ENCODE peak calls at places on chromosome 1, in seven cellular contexts. W is right lobe of liver; R is heart left ventricle; S is MM.1S; E is CD8-positive, alpha-beta memory T cell; C is OCI-LY7; K is cardiac muscle cell. H is an unnamed sample.

GRCh38 chr1:62286778-62287224 is 32.4 kb downstream of the KANK4 start:
- DNase-seq in W (no peak), R (no peak), S (no peak), E (no peak), C (no peak), K (peak; percentile 12), H (no peak)

GRCh38 chr1:34379911-34380310 is 203.2 kb downstream of the C1orf94 start:
- DNase-seq in W (no peak), R (no peak), S (no peak), E (no peak), C (no peak), K (no peak), H (no peak)

GRCh38 chr1:240435996-240436566 is 175.9 kb downstream of the GREM2 start:
- DNase-seq in W (no peak), R (no peak), S (no peak), E (no peak), C (no peak), K (no peak), H (no peak)

GRCh38 chr1:41073971-41074370 is 52.4 kb upstream of the SLFNL1 start:
- DNase-seq in W (no peak), R (no peak), S (no peak), E (no peak), C (no peak), K (no peak), H (no peak)

GRCh38 chr1:204196068-204196795 is at the start of gene KISS1:
- DNase-seq in W (no peak), R (no peak), S (no peak), E (no peak), C (no peak), K (no peak), H (no peak)

GRCh38 chr1:36609241-36610027 is 126.7 kb upstream of the CSF3R start:
- DNase-seq in W (peak; percentile 44), R (no peak), S (peak; percentile 57), E (no peak), C (peak; percentile 76), K (peak; percentile 70), H (peak; percentile 58)

GRCh38 chr1:35164893-35165292 is 28.1 kb downstream of the SFPQ start:
- DNase-seq in W (no peak), R (no peak), S (no peak), E (no peak), C (no peak), K (no peak), H (no peak)

GRCh38 chr1:4653796-4654715 is at the start of gene AJAP1:
- DNase-seq in W (no peak), R (no peak), S (no peak), E (no peak), C (no peak), K (no peak), H (no peak)

GRCh38 chr1:171788696-171789095 is 7.2 kb downstream of the METTL13 start:
- DNase-seq in W (no peak), R (no peak), S (no peak), E (no peak), C (no peak), K (no peak), H (no peak)

GRCh38 chr1:61588736-61589381 is 136.1 kb downstream of the TM2D1 start:
- DNase-seq in W (peak; percentile 37), R (peak; percentile 48), S (peak; percentile 73), E (peak; percentile 30), C (peak; percentile 62), K (peak; percentile 83), H (peak; percentile 63)

GRCh38 chr1:58815680-58816071 is 31.8 kb upstream of the JUN start:
- DNase-seq in W (peak; percentile 50), R (no peak), S (no peak), E (no peak), C (peak; percentile 42), K (no peak), H (peak; percentile 53)

GRCh38 chr1:15141933-15142647 is 11.5 kb upstream of the TMEM51 start:
- DNase-seq in W (no peak), R (peak; percentile 85), S (no peak), E (no peak), C (no peak), K (no peak), H (no peak)

GRCh38 chr1:42172394-42173133 is 8.0 kb upstream of the GUCA2A start:
- DNase-seq in W (peak; percentile 51), R (peak; percentile 86), S (no peak), E (no peak), C (no peak), K (peak; percentile 26), H (peak; percentile 71)

GRCh38 chr1:42173155-42173933 is 8.8 kb upstream of the GUCA2A start:
- DNase-seq in W (peak; percentile 72), R (peak; percentile 72), S (peak; percentile 59), E (peak; percentile 51), C (peak; percentile 59), K (peak; percentile 67), H (peak; percentile 59)

GRCh38 chr1:42173961-42174715 is 9.6 kb upstream of the GUCA2A start:
- DNase-seq in W (no peak), R (no peak), S (no peak), E (no peak), C (no peak), K (no peak), H (no peak)

GRCh38 chr1:42170779-42171621 is 6.5 kb upstream of the GUCA2A start:
- DNase-seq in W (no peak), R (peak; percentile 33), S (no peak), E (no peak), C (no peak), K (no peak), H (no peak)

GRCh38 chr1:42171679-42172266 is 7.2 kb upstream of the GUCA2A start:
- DNase-seq in W (no peak), R (no peak), S (no peak), E (no peak), C (no peak), K (no peak), H (no peak)
- H3K27ac ChIP-seq in W (peak overlapping the region; percentile 5), R (peak overlapping the region; percentile 91), S (no peak overlapping the region), E (no peak overlapping the region), C (no peak overlapping the region), K (peak overlapping the region; percentile 65), H (peak overlapping the region; percentile 90)

GRCh38 chr1:224092601-224093000 is 21.3 kb upstream of the FBXO28 start:
- DNase-seq in W (no peak), R (no peak), S (no peak), E (no peak), C (no peak), K (no peak), H (no peak)

GRCh38 chr1:224095339-224095738 is 18.6 kb upstream of the FBXO28 start:
- DNase-seq in W (no peak), R (no peak), S (no peak), E (no peak), C (no peak), K (no peak), H (no peak)

GRCh38 chr1:224096773-224097172 is 17.1 kb upstream of the FBXO28 start:
- DNase-seq in W (no peak), R (no peak), S (no peak), E (no peak), C (no peak), K (no peak), H (no peak)

GRCh38 chr1:224098007-224098406 is 15.9 kb upstream of the FBXO28 start:
- DNase-seq in W (no peak), R (no peak), S (no peak), E (no peak), C (no peak), K (no peak), H (no peak)

DNA sequence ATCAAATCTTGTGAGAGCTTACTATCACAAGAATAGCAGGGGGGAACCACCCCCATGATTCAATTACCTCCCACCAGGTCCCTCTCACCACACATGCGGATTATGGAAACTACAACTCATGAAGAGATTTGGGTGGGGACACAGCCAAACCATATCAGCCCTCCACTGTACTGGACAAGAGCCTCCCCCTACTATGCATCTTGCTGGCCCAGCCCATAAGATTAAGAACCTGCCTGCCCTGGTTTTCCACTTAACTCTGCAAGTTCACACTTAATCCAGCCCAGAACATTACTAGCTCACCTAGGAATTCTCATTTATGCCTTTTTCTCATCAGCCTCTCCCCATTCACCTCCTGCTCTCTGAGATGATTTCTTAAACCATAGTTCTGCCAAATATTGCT is 18.0 kb upstream of the FBXO28 start:
- DNase-seq in W (no peak), R (no peak), S (no peak), E (no peak), C (no peak), K (no peak), H (no peak)
- H3K4me3 ChIP-seq in W (no peak overlapping the region), R (no peak overlapping the region), S (no peak overlapping the region), E (no peak overlapping the region), C (no peak overlapping the region), K (no peak overlapping the region), H (no peak overlapping the region)

GRCh38 chr1:2893473-2894120 is 92.1 kb upstream of the TTC34 start:
- DNase-seq in W (no peak), R (no peak), S (no peak), E (no peak), C (no peak), K (no peak), H (no peak)
- H3K9me3 ChIP-seq in W (no peaks in the 10 kb centered on the region), R (no peaks in the 10 kb centered on the region), S (no peaks in the 10 kb centered on the region), E (no peaks in the 10 kb centered on the region), C (no peaks in the 10 kb centered on the region), K (no peaks in the 10 kb centered on the region), H (no peaks in the 10 kb centered on the region)

GRCh38 chr1:150695561-150695960 is 1.4 kb downstream of the GOLPH3L start:
- DNase-seq in W (no peak), R (no peak), S (no peak), E (no peak), C (no peak), K (no peak), H (no peak)
- H3K27ac ChIP-seq in W (no peak overlapping the region), R (no peak overlapping the region), S (no peak overlapping the region), E (no peak overlapping the region), C (no peak overlapping the region), K (no peak overlapping the region), H (no peak overlapping the region)

DNA sequence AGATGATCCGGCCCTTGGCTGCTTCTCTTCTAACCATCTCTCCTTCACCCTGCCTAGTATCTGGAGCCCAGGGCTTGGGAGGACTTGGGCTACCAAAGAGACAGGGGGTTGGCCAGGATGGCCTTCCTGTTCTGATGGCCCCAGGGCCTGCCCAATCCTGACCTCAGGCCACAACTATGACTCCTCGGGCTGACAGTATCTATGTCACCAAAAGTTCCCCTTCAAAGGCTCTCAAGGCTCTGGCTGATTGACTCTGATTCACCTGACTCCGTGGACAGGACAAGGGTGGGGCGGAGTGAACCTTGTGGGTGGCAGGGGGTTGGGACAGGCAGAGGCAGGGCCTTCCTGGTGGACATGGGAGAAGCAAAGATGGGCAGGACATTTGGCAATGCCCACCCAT is 12.7 kb downstream of the MEF2D start:
- DNase-seq in W (no peak), R (no peak), S (peak; percentile 45), E (no peak), C (no peak), K (no peak), H (peak; percentile 25)
- H3K4me3 ChIP-seq in W (no peak overlapping the region), R (no peak overlapping the region), S (peak overlapping the region; percentile 56), E (no peak overlapping the region), C (peak overlapping the region; percentile 98), K (no peak overlapping the region), H (no peak overlapping the region)

DNA sequence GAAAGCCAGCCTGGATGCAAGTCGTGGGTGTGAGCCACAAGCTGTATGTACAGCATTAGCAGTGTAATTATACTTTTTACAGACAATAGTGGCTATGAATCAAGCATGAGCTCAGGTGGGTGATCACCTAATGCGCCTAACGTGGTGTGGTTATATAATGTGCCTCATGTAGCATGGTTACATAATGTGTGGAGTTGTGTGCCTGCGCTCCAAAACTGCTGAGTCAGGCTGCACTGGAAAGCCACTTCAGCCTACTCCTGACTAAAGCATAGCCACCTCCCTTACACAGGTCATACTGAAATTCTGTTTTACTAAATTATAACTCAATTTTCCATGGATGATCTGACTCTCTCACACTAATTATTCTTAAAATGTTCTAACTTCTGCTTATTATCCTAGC is 69.8 kb downstream of the KCNT2 start:
- DNase-seq in W (no peak), R (no peak), S (no peak), E (no peak), C (peak; percentile 35), K (no peak), H (no peak)
- H3K9me3 ChIP-seq in W (no peaks in the 10 kb centered on the region), R (peaks cover 22% of the 10 kb centered on the region), S (no peaks in the 10 kb centered on the region), E (no peaks in the 10 kb centered on the region), C (peaks cover 24% of the 10 kb centered on the region), K (no peaks in the 10 kb centered on the region), H (no peaks in the 10 kb centered on the region)

H was measured in right cardiac atrium.